ENCODE peak calls at places on chromosomes 13 and 19, in nine cellular contexts. One of them, this sample, is unnamed. For H3K9me3, the result is how much of the 10 kb centered on the place peaks cover.

GRCh38 chr19:48419158-48419920 is 25.9 kb downstream of the GRIN2D start:
- DNase-seq in A549: peak
- DNase-seq in body of pancreas: no peak
- DNase-seq in tibial nerve: no peak
- DNase-seq in spleen: peak
- DNase-seq in IMR-90: peak
- DNase-seq in breast epithelium: no peak
- DNase-seq in testis: peak
- DNase-seq in suprapubic skin: no peak
- DNase-seq in this sample: no peak

GRCh38 chr19:13986348-13986904 is 19.7 kb downstream of the RFX1 start:
- DNase-seq in testis: peak
- DNase-seq in suprapubic skin: peak
- DNase-seq in body of pancreas: peak
- DNase-seq in tibial nerve: peak
- DNase-seq in IMR-90: peak
- DNase-seq in A549: no peak
- DNase-seq in breast epithelium: no peak
- DNase-seq in spleen: peak
- DNase-seq in this sample: peak

GRCh38 chr13:75505966-75506365 is 24.0 kb upstream of the TBC1D4 start:
- DNase-seq in testis: no peak
- DNase-seq in body of pancreas: no peak
- DNase-seq in IMR-90: no peak
- DNase-seq in A549: no peak
- DNase-seq in suprapubic skin: no peak
- DNase-seq in spleen: no peak
- DNase-seq in tibial nerve: no peak
- DNase-seq in breast epithelium: no peak
- DNase-seq in this sample: no peak

GRCh38 chr19:2424686-2425621 is 2.4 kb downstream of the TIMM13 start:
- DNase-seq in suprapubic skin: no peak
- DNase-seq in body of pancreas: peak
- DNase-seq in tibial nerve: no peak
- DNase-seq in IMR-90: peak
- DNase-seq in testis: peak
- DNase-seq in spleen: peak
- DNase-seq in A549: no peak
- DNase-seq in breast epithelium: no peak
- DNase-seq in this sample: no peak

GRCh38 chr13:98214707-98215106 is 37.6 kb upstream of the RNF113B start:
- DNase-seq in testis: no peak
- DNase-seq in tibial nerve: no peak
- DNase-seq in A549: no peak
- DNase-seq in body of pancreas: peak
- DNase-seq in breast epithelium: no peak
- DNase-seq in suprapubic skin: no peak
- DNase-seq in IMR-90: no peak
- DNase-seq in spleen: no peak
- DNase-seq in this sample: peak

GRCh38 chr13:39035799-39036198 is 2.1 kb downstream of the PROSER1 start:
- DNase-seq in A549: no peak
- DNase-seq in testis: no peak
- DNase-seq in breast epithelium: no peak
- DNase-seq in spleen: no peak
- DNase-seq in suprapubic skin: no peak
- DNase-seq in tibial nerve: no peak
- DNase-seq in IMR-90: no peak
- DNase-seq in body of pancreas: no peak
- DNase-seq in this sample: no peak

GRCh38 chr13:86368924-86369323 is 569.7 kb upstream of the SLITRK6 start:
- DNase-seq in breast epithelium: no peak
- DNase-seq in tibial nerve: no peak
- DNase-seq in body of pancreas: no peak
- DNase-seq in IMR-90: no peak
- DNase-seq in A549: no peak
- DNase-seq in spleen: no peak
- DNase-seq in suprapubic skin: no peak
- DNase-seq in testis: no peak
- DNase-seq in this sample: no peak

GRCh38 chr19:41192574-41193419 is at the start of gene CYP2S1:
- DNase-seq in tibial nerve: no peak
- DNase-seq in testis: no peak
- DNase-seq in spleen: no peak
- DNase-seq in suprapubic skin: no peak
- DNase-seq in A549: peak
- DNase-seq in body of pancreas: no peak
- DNase-seq in IMR-90: peak
- DNase-seq in breast epithelium: no peak
- DNase-seq in this sample: no peak

GRCh38 chr13:95176611-95177259 is 124.5 kb downstream of the ABCC4 start:
- DNase-seq in tibial nerve: no peak
- DNase-seq in testis: no peak
- DNase-seq in breast epithelium: no peak
- DNase-seq in spleen: no peak
- DNase-seq in suprapubic skin: no peak
- DNase-seq in A549: no peak
- DNase-seq in IMR-90: peak
- DNase-seq in body of pancreas: no peak
- DNase-seq in this sample: no peak

GRCh38 chr13:111897178-111897845 is 169.6 kb upstream of the SOX1 start:
- DNase-seq in tibial nerve: no peak
- DNase-seq in suprapubic skin: peak
- DNase-seq in IMR-90: no peak
- DNase-seq in body of pancreas: peak
- DNase-seq in breast epithelium: peak
- DNase-seq in A549: no peak
- DNase-seq in spleen: no peak
- DNase-seq in testis: no peak
- DNase-seq in this sample: no peak

GRCh38 chr13:51913421-51914136 is 51.8 kb downstream of the CCDC70 start:
- DNase-seq in body of pancreas: no peak
- DNase-seq in breast epithelium: no peak
- DNase-seq in A549: no peak
- DNase-seq in testis: no peak
- DNase-seq in IMR-90: no peak
- DNase-seq in tibial nerve: no peak
- DNase-seq in spleen: no peak
- DNase-seq in suprapubic skin: peak
- DNase-seq in this sample: no peak

GRCh38 chr13:39284801-39285388 is 246.6 kb downstream of the NHLRC3 start:
- DNase-seq in suprapubic skin: no peak
- DNase-seq in body of pancreas: no peak
- DNase-seq in tibial nerve: no peak
- DNase-seq in A549: no peak
- DNase-seq in testis: no peak
- DNase-seq in breast epithelium: no peak
- DNase-seq in spleen: no peak
- DNase-seq in IMR-90: peak
- DNase-seq in this sample: no peak

GRCh38 chr13:73754727-73755292 is 379.4 kb downstream of the KLF12 start:
- DNase-seq in tibial nerve: no peak
- DNase-seq in A549: peak
- DNase-seq in spleen: no peak
- DNase-seq in breast epithelium: no peak
- DNase-seq in body of pancreas: no peak
- DNase-seq in suprapubic skin: no peak
- DNase-seq in testis: peak
- DNase-seq in IMR-90: peak
- DNase-seq in this sample: peak

GRCh38 chr19:13899912-13900584 is 5.9 kb downstream of the BRME1 start:
- DNase-seq in IMR-90: peak
- DNase-seq in spleen: no peak
- DNase-seq in suprapubic skin: no peak
- DNase-seq in tibial nerve: peak
- DNase-seq in body of pancreas: no peak
- DNase-seq in A549: no peak
- DNase-seq in breast epithelium: no peak
- DNase-seq in testis: peak
- DNase-seq in this sample: no peak

GRCh38 chr13:40599146-40599545 is 67.3 kb downstream of the FOXO1 start:
- DNase-seq in testis: no peak
- DNase-seq in tibial nerve: no peak
- DNase-seq in breast epithelium: no peak
- DNase-seq in suprapubic skin: no peak
- DNase-seq in body of pancreas: no peak
- DNase-seq in A549: no peak
- DNase-seq in IMR-90: no peak
- DNase-seq in spleen: no peak
- DNase-seq in this sample: no peak

GRCh38 chr19:728011-728410 is 19.3 kb downstream of the PALM start:
- DNase-seq in spleen: peak
- DNase-seq in testis: no peak
- DNase-seq in body of pancreas: no peak
- DNase-seq in breast epithelium: no peak
- DNase-seq in suprapubic skin: no peak
- DNase-seq in A549: no peak
- DNase-seq in tibial nerve: no peak
- DNase-seq in IMR-90: no peak
- DNase-seq in this sample: no peak

GRCh38 chr13:28117689-28118377 is 17.5 kb upstream of the FLT3 start:
- DNase-seq in breast epithelium: no peak
- DNase-seq in body of pancreas: peak
- DNase-seq in spleen: no peak
- DNase-seq in suprapubic skin: no peak
- DNase-seq in IMR-90: no peak
- DNase-seq in testis: peak
- DNase-seq in A549: no peak
- DNase-seq in tibial nerve: no peak
- DNase-seq in this sample: peak

GRCh38 chr13:35995136-35995535 is 136.0 kb downstream of the DCLK1 start:
- DNase-seq in suprapubic skin: no peak
- DNase-seq in spleen: no peak
- DNase-seq in A549: no peak
- DNase-seq in tibial nerve: no peak
- DNase-seq in breast epithelium: no peak
- DNase-seq in body of pancreas: no peak
- DNase-seq in testis: no peak
- DNase-seq in IMR-90: no peak
- DNase-seq in this sample: no peak

GRCh38 chr19:50909240-50910070 is 1.7 kb downstream of the KLK4 start:
- DNase-seq in IMR-90: no peak
- DNase-seq in breast epithelium: no peak
- DNase-seq in A549: peak
- DNase-seq in spleen: no peak
- DNase-seq in testis: peak
- DNase-seq in body of pancreas: peak
- DNase-seq in suprapubic skin: no peak
- DNase-seq in tibial nerve: peak
- DNase-seq in this sample: peak

DNA sequence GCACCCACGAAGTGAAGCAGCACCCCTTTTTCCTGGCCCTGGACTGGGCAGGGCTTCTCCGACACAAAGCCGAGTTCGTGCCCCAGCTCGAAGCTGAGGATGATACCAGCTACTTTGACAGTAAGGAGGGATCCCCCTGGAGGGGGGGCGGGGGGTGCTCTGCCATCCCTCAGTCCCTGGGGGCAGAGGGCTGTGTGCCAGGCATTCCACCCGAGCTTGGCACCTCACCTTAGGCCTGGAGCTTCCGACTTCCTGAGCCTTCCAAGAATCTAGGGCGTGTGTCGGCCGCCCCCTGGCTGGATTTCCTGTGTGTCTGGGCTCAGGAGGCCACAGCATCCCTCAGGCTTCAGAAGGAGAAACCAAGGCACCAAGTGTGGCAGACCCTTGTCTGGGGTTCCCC is 15.7 kb upstream of the PIK3R2 start:
- DNase-seq in testis: no peak
- DNase-seq in IMR-90: no peak
- DNase-seq in body of pancreas: no peak
- DNase-seq in breast epithelium: no peak
- DNase-seq in A549: no peak
- DNase-seq in suprapubic skin: no peak
- DNase-seq in spleen: no peak
- DNase-seq in tibial nerve: no peak
- DNase-seq in this sample: no peak
- H3K9me3 ChIP-seq in testis: under half
- H3K9me3 ChIP-seq in IMR-90: under half
- H3K9me3 ChIP-seq in body of pancreas: under half
- H3K9me3 ChIP-seq in breast epithelium: under half
- H3K9me3 ChIP-seq in A549: under half
- H3K9me3 ChIP-seq in suprapubic skin: under half
- H3K9me3 ChIP-seq in spleen: under half
- H3K9me3 ChIP-seq in tibial nerve: under half
- H3K9me3 ChIP-seq in this sample: under half

GRCh38 chr13:32277838-32278237 is 37.3 kb downstream of the ZAR1L start:
- DNase-seq in spleen: no peak
- DNase-seq in breast epithelium: no peak
- DNase-seq in testis: no peak
- DNase-seq in A549: no peak
- DNase-seq in suprapubic skin: no peak
- DNase-seq in IMR-90: no peak
- DNase-seq in tibial nerve: no peak
- DNase-seq in body of pancreas: no peak
- DNase-seq in this sample: no peak

GRCh38 chr13:32281083-32281482 is 34.1 kb downstream of the ZAR1L start:
- DNase-seq in testis: no peak
- DNase-seq in breast epithelium: no peak
- DNase-seq in IMR-90: no peak
- DNase-seq in suprapubic skin: no peak
- DNase-seq in spleen: no peak
- DNase-seq in A549: no peak
- DNase-seq in body of pancreas: no peak
- DNase-seq in tibial nerve: no peak
- DNase-seq in this sample: no peak

GRCh38 chr13:32282096-32282711 is 33.0 kb downstream of the ZAR1L start:
- DNase-seq in spleen: no peak
- DNase-seq in suprapubic skin: no peak
- DNase-seq in breast epithelium: no peak
- DNase-seq in IMR-90: no peak
- DNase-seq in body of pancreas: no peak
- DNase-seq in testis: no peak
- DNase-seq in A549: no peak
- DNase-seq in tibial nerve: no peak
- DNase-seq in this sample: no peak

GRCh38 chr13:32278456-32278855 is 36.7 kb downstream of the ZAR1L start:
- DNase-seq in body of pancreas: no peak
- DNase-seq in tibial nerve: no peak
- DNase-seq in suprapubic skin: no peak
- DNase-seq in testis: no peak
- DNase-seq in A549: no peak
- DNase-seq in spleen: no peak
- DNase-seq in breast epithelium: no peak
- DNase-seq in IMR-90: peak
- DNase-seq in this sample: no peak
- H3K27ac ChIP-seq in body of pancreas: no peak
- H3K27ac ChIP-seq in tibial nerve: no peak
- H3K27ac ChIP-seq in suprapubic skin: no peak
- H3K27ac ChIP-seq in testis: no peak
- H3K27ac ChIP-seq in A549: no peak
- H3K27ac ChIP-seq in spleen: no peak
- H3K27ac ChIP-seq in breast epithelium: no peak
- H3K27ac ChIP-seq in IMR-90: no peak
- H3K27ac ChIP-seq in this sample: no peak

GRCh38 chr13:49553888-49554287 is 31.5 kb downstream of the RCBTB1 start:
- DNase-seq in spleen: no peak
- DNase-seq in body of pancreas: no peak
- DNase-seq in breast epithelium: no peak
- DNase-seq in A549: no peak
- DNase-seq in IMR-90: no peak
- DNase-seq in tibial nerve: no peak
- DNase-seq in suprapubic skin: no peak
- DNase-seq in testis: no peak
- DNase-seq in this sample: no peak
- TF ChIP-seq POLR2A in spleen: no peak
- TF ChIP-seq POLR2A in body of pancreas: no peak
- TF ChIP-seq POLR2A in breast epithelium: no peak
- TF ChIP-seq POLR2A in A549: no peak
- TF ChIP-seq POLR2A in IMR-90: no peak
- TF ChIP-seq POLR2A in tibial nerve: no peak
- TF ChIP-seq POLR2A in suprapubic skin: no peak
- TF ChIP-seq POLR2A in testis: no peak
- TF ChIP-seq POLR2A in this sample: no peak

GRCh38 chr19:51970718-51971117 is 15.9 kb downstream of the ZNF350 start:
- DNase-seq in suprapubic skin: no peak
- DNase-seq in body of pancreas: no peak
- DNase-seq in A549: no peak
- DNase-seq in tibial nerve: no peak
- DNase-seq in testis: no peak
- DNase-seq in spleen: no peak
- DNase-seq in IMR-90: no peak
- DNase-seq in breast epithelium: no peak
- DNase-seq in this sample: no peak
- H3K9me3 ChIP-seq in suprapubic skin: half or more
- H3K9me3 ChIP-seq in body of pancreas: under half
- H3K9me3 ChIP-seq in A549: half or more
- H3K9me3 ChIP-seq in tibial nerve: half or more
- H3K9me3 ChIP-seq in testis: under half
- H3K9me3 ChIP-seq in spleen: half or more
- H3K9me3 ChIP-seq in IMR-90: half or more
- H3K9me3 ChIP-seq in breast epithelium: half or more
- H3K9me3 ChIP-seq in this sample: under half

This sample was measured in prostate gland.